ENCODE peak calls at places on chromosomes 7 and 10, in nine cellular contexts. V is MCF 10A; T is CD8-positive, alpha-beta T cell; Y is GM23338; C is endothelial cell; A is prostate gland; N is cardiac fibroblast; I is fibroblast of the aortic adventitia; F is upper lobe of right lung. G is an unnamed sample.

GRCh38 chr10:7311256-7312178 is 99.3 kb downstream of the SFMBT2 start:
- DNase-seq in V (peak), T (no peak), Y (no peak), C (no peak), A (no peak), N (no peak), I (no peak), F (no peak), G (no peak)

GRCh38 chr7:2266911-2267310 is 24.9 kb downstream of the NUDT1 start:
- DNase-seq in V (peak), T (no peak), Y (no peak), C (no peak), A (no peak), N (peak), I (peak), F (no peak), G (no peak)

GRCh38 chr7:157466473-157467261 is 129.9 kb downstream of the DNAJB6 start:
- DNase-seq in V (no peak), T (peak), Y (no peak), C (no peak), A (no peak), N (no peak), I (no peak), F (peak), G (no peak)

GRCh38 chr10:33196710-33197406 is 137.6 kb downstream of the NRP1 start:
- DNase-seq in V (no peak), T (no peak), Y (no peak), C (no peak), A (no peak), N (no peak), I (no peak), F (no peak), G (no peak)

GRCh38 chr7:97480700-97481410 is 251.0 kb upstream of the TAC1 start:
- DNase-seq in V (no peak), T (no peak), Y (no peak), C (no peak), A (no peak), N (no peak), I (no peak), F (no peak), G (no peak)

GRCh38 chr7:119720541-119720940 is 552.4 kb upstream of the KCND2 start:
- DNase-seq in V (peak), T (no peak), Y (no peak), C (no peak), A (no peak), N (peak), I (peak), F (no peak), G (no peak)

GRCh38 chr7:158413962-158414961 is 173.4 kb downstream of the PTPRN2 start:
- DNase-seq in V (peak), T (no peak), Y (peak), C (no peak), A (no peak), N (no peak), I (no peak), F (no peak), G (no peak)

GRCh38 chr7:31095286-31096197 is 43.4 kb downstream of the ADCYAP1R1 start:
- DNase-seq in V (no peak), T (no peak), Y (no peak), C (no peak), A (no peak), N (no peak), I (no peak), F (peak), G (no peak)

GRCh38 chr7:81280531-81280930 is 361.7 kb upstream of the SEMA3C start:
- DNase-seq in V (no peak), T (no peak), Y (no peak), C (no peak), A (no peak), N (peak), I (no peak), F (no peak), G (no peak)

GRCh38 chr7:44217852-44218402 is 17.1 kb downstream of the YKT6 start:
- DNase-seq in V (no peak), T (no peak), Y (no peak), C (no peak), A (no peak), N (no peak), I (no peak), F (no peak), G (no peak)

GRCh38 chr10:6401562-6402348 is 178.3 kb downstream of the PRKCQ start:
- DNase-seq in V (peak), T (peak), Y (peak), C (peak), A (peak), N (peak), I (peak), F (peak), G (peak)

GRCh38 chr7:152162287-152162686 is 136.8 kb downstream of the GALNT11 start:
- DNase-seq in V (no peak), T (no peak), Y (no peak), C (no peak), A (peak), N (no peak), I (no peak), F (no peak), G (no peak)

GRCh38 chr10:69324583-69324982 is 46.3 kb downstream of the HK1 start:
- DNase-seq in V (no peak), T (no peak), Y (no peak), C (no peak), A (no peak), N (no peak), I (no peak), F (no peak), G (no peak)

GRCh38 chr7:27869060-27869459 is 129.1 kb downstream of the TAX1BP1 start:
- DNase-seq in V (no peak), T (no peak), Y (no peak), C (no peak), A (no peak), N (no peak), I (no peak), F (no peak), G (no peak)

GRCh38 chr7:137454169-137455166 is 110.9 kb upstream of the PTN start:
- DNase-seq in V (peak), T (no peak), Y (peak), C (no peak), A (no peak), N (peak), I (peak), F (no peak), G (peak)

GRCh38 chr7:3272691-3273141 is 28.3 kb upstream of the SDK1 start:
- DNase-seq in V (peak), T (no peak), Y (no peak), C (no peak), A (no peak), N (peak), I (peak), F (no peak), G (no peak)

GRCh38 chr7:151315038-151315655 is 26.5 kb upstream of the NUB1 start:
- DNase-seq in V (peak), T (peak), Y (peak), C (peak), A (peak), N (peak), I (peak), F (no peak), G (peak)

GRCh38 chr10:77972148-77972547 is 45.6 kb upstream of the DLG5 start:
- DNase-seq in V (no peak), T (no peak), Y (no peak), C (no peak), A (no peak), N (no peak), I (no peak), F (no peak), G (no peak)

GRCh38 chr10:77977016-77977415 is 50.5 kb upstream of the DLG5 start:
- DNase-seq in V (no peak), T (no peak), Y (no peak), C (no peak), A (no peak), N (no peak), I (no peak), F (no peak), G (no peak)

GRCh38 chr10:77973276-77973675 is 46.7 kb upstream of the DLG5 start:
- DNase-seq in V (no peak), T (no peak), Y (no peak), C (no peak), A (no peak), N (no peak), I (no peak), F (no peak), G (no peak)

GRCh38 chr10:77975086-77975666 is 48.6 kb upstream of the DLG5 start:
- DNase-seq in V (no peak), T (no peak), Y (no peak), C (no peak), A (no peak), N (no peak), I (no peak), F (no peak), G (no peak)

DNA sequence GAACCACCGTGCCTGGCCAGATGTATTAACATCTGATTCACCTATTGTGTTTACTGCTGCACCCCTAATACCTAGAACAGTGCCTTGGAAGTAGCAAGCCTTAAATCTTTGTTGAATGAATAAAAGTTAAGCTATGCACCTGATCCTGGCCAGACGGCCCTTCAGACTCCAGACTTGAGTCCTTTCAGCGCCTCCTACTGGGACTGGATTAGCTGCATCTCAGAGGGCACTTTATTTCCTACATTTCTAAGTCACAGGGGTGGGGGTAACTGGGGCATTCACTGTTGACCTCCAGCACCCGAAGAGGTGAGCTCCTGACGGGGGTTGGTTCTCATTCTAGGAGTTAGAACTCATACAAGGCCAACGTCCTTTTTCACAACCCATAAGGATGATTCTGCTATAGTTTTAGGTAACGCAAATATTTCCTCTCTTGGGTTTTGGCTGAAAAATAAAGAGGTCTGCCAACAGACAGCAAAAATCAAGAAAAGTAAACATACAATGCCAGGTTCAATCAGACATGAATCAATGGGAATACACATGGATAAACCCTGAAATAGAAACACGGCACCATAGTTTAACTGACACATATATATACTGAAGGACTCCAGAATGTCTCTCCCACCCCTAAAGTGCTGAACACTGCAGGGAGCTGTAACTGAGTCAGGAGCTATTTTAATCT is 48.0 kb upstream of the DLG5 start:
- DNase-seq in V (peak), T (no peak), Y (peak), C (peak), A (no peak), N (peak), I (peak), F (no peak), G (no peak)
- TF ChIP-seq CTCF in V (peak), T (no peak), Y (peak), C (peak), A (no peak), N (peak), I (peak), F (peak), G (no peak)

DNA sequence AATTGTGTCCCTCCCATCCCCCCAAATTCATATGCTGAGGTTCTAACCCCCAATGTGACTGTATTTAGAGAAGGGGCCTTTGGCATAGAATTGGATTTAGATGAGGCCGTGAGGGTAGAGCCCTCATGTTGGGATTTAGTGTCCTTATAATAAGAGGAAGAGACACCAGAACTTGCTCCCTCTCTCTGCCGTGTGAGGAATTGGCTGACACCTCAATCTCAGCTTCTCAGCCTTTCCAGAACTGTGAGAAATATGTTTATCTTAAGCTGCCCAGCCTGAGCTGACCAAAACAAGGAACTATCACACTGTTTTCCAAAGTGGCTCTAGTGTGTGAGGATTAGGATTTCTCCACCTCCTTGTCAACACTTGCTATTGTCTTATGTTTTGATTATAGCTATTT is 400.0 kb upstream of the FZD8 start:
- DNase-seq in V (no peak), T (no peak), Y (peak), C (no peak), A (no peak), N (no peak), I (no peak), F (no peak), G (no peak)
- TF ChIP-seq CTCF in V (no peak), T (no peak), Y (peak), C (no peak), A (no peak), N (peak), I (no peak), F (no peak), G (no peak)

GRCh38 chr10:100967332-100967731 is 2.0 kb upstream of the SEMA4G start:
- DNase-seq in V (no peak), T (no peak), Y (no peak), C (no peak), A (no peak), N (no peak), I (no peak), F (no peak), G (no peak)
- TF ChIP-seq CTCF in V (no peak), T (no peak), Y (no peak), C (no peak), A (no peak), N (no peak), I (no peak), F (no peak), G (no peak)

GRCh38 chr10:125370578-125370977 is 210.2 kb upstream of the CTBP2 start:
- DNase-seq in V (no peak), T (no peak), Y (peak), C (peak), A (no peak), N (no peak), I (no peak), F (no peak), G (no peak)
- TF ChIP-seq CTCF in V (no peak), T (no peak), Y (peak), C (no peak), A (no peak), N (no peak), I (no peak), F (no peak), G (no peak)

GRCh38 chr10:102757323-102757722 is 13.6 kb downstream of the WBP1L start:
- DNase-seq in V (no peak), T (no peak), Y (no peak), C (no peak), A (no peak), N (no peak), I (no peak), F (no peak), G (no peak)

GRCh38 chr10:102752266-102752930 is 8.7 kb downstream of the WBP1L start:
- DNase-seq in V (no peak), T (no peak), Y (no peak), C (no peak), A (no peak), N (peak), I (peak), F (no peak), G (no peak)

GRCh38 chr10:102752934-102753664 is 9.4 kb downstream of the WBP1L start:
- DNase-seq in V (peak), T (peak), Y (peak), C (no peak), A (no peak), N (peak), I (peak), F (no peak), G (no peak)

GRCh38 chr10:102758226-102758932 is 14.6 kb downstream of the WBP1L start:
- DNase-seq in V (no peak), T (no peak), Y (no peak), C (no peak), A (no peak), N (no peak), I (no peak), F (no peak), G (no peak)

GRCh38 chr10:102753724-102754123 is 10.0 kb downstream of the WBP1L start:
- DNase-seq in V (no peak), T (no peak), Y (no peak), C (no peak), A (no peak), N (no peak), I (peak), F (no peak), G (no peak)
- TF ChIP-seq CTCF in V (no peak), T (no peak), Y (no peak), C (no peak), A (no peak), N (no peak), I (no peak), F (no peak), G (no peak)

GRCh38 chr7:95433952-95434351 is 876 bp downstream of the PON2 start:
- DNase-seq in V (peak), T (no peak), Y (no peak), C (no peak), A (no peak), N (no peak), I (no peak), F (no peak), G (no peak)
- TF ChIP-seq CTCF in V (no peak), T (no peak), Y (no peak), C (no peak), A (no peak), N (no peak), I (no peak), F (no peak), G (no peak)

GRCh38 chr7:86939197-86939814 is 120.1 kb downstream of the ELAPOR2 start:
- DNase-seq in V (peak), T (peak), Y (peak), C (peak), A (peak), N (peak), I (peak), F (no peak), G (no peak)
- TF ChIP-seq CTCF in V (peak), T (peak), Y (peak), C (peak), A (peak), N (peak), I (peak), F (peak), G (peak)

GRCh38 chr7:42151309-42151708 is 85.7 kb downstream of the GLI3 start:
- DNase-seq in V (no peak), T (no peak), Y (no peak), C (no peak), A (peak), N (no peak), I (peak), F (no peak), G (no peak)
- TF ChIP-seq CTCF in V (no peak), T (no peak), Y (no peak), C (no peak), A (no peak), N (no peak), I (no peak), F (no peak), G (no peak)